ENCODE peak calls at places on chromosomes 1 and 21, in five cellular contexts. S is adrenal gland, B is NB4, X is body of pancreas, C is tibial nerve. W is an unnamed sample.

GRCh38 chr1:76465030-76465429 is 390.5 kb downstream of the ST6GALNAC3 start:
- DNase-seq in C (no peak), B (no peak), S (peak), X (no peak), W (no peak)

GRCh38 chr1:111837398-111837797 is 81.7 kb downstream of the DDX20 start:
- DNase-seq in B (no peak), C (no peak), X (no peak), S (no peak), W (no peak)

GRCh38 chr1:212916395-212917133 is 33.8 kb upstream of the VASH2 start:
- DNase-seq in B (peak), X (peak), S (peak), C (no peak), W (peak)

GRCh38 chr1:94927405-94928175 is 680 bp upstream of the CNN3 start:
- DNase-seq in B (no peak), X (peak), S (no peak), C (no peak), W (no peak)

GRCh38 chr1:16938351-16939321 is 16.9 kb downstream of the CROCC start:
- DNase-seq in C (no peak), X (no peak), S (no peak), B (no peak), W (no peak)

GRCh38 chr21:46050651-46051378 is 47.1 kb upstream of the COL6A2 start:
- DNase-seq in B (no peak), X (no peak), S (no peak), C (no peak), W (no peak)

GRCh38 chr21:42513151-42513984 is at the start of gene SLC37A1:
- DNase-seq in C (no peak), X (no peak), S (peak), B (peak), W (no peak)

GRCh38 chr1:220733090-220733569 is 15.0 kb upstream of the MTARC2 start:
- DNase-seq in B (peak), S (peak), C (peak), X (peak), W (peak)

GRCh38 chr1:230176871-230177411 is 109.9 kb downstream of the GALNT2 start:
- DNase-seq in C (peak), S (no peak), X (peak), B (peak), W (peak)

GRCh38 chr21:36642777-36643176 is 56.1 kb upstream of the SIM2 start:
- DNase-seq in B (no peak), X (no peak), S (no peak), C (no peak), W (no peak)

GRCh38 chr21:36643374-36644250 is 55.3 kb upstream of the SIM2 start:
- DNase-seq in S (no peak), C (no peak), X (no peak), B (no peak), W (no peak)

GRCh38 chr21:36646011-36646410 is 52.9 kb upstream of the SIM2 start:
- DNase-seq in X (no peak), S (no peak), B (no peak), C (no peak), W (no peak)

GRCh38 chr21:36646645-36647044 is 52.3 kb upstream of the SIM2 start:
- DNase-seq in C (no peak), S (no peak), B (no peak), X (no peak), W (no peak)

GRCh38 chr21:36647279-36648093 is 51.4 kb upstream of the SIM2 start:
- DNase-seq in S (peak), X (no peak), C (no peak), B (no peak), W (no peak)
- TF ChIP-seq POLR2A in S (no peak), X (no peak), C (no peak), B (no peak), W (no peak)

GRCh38 chr21:33080776-33081175 is 10.8 kb downstream of the OLIG1 start:
- DNase-seq in X (no peak), B (no peak), C (no peak), S (no peak), W (no peak)

GRCh38 chr21:33075596-33076195 is 5.8 kb downstream of the OLIG1 start:
- DNase-seq in S (no peak), B (no peak), X (no peak), C (no peak), W (no peak)

GRCh38 chr21:33080376-33080775 is 10.4 kb downstream of the OLIG1 start:
- DNase-seq in X (no peak), B (no peak), S (no peak), C (no peak), W (no peak)

GRCh38 chr21:33076600-33077329 is 6.8 kb downstream of the OLIG1 start:
- DNase-seq in S (no peak), B (no peak), C (no peak), X (no peak), W (no peak)

DNA sequence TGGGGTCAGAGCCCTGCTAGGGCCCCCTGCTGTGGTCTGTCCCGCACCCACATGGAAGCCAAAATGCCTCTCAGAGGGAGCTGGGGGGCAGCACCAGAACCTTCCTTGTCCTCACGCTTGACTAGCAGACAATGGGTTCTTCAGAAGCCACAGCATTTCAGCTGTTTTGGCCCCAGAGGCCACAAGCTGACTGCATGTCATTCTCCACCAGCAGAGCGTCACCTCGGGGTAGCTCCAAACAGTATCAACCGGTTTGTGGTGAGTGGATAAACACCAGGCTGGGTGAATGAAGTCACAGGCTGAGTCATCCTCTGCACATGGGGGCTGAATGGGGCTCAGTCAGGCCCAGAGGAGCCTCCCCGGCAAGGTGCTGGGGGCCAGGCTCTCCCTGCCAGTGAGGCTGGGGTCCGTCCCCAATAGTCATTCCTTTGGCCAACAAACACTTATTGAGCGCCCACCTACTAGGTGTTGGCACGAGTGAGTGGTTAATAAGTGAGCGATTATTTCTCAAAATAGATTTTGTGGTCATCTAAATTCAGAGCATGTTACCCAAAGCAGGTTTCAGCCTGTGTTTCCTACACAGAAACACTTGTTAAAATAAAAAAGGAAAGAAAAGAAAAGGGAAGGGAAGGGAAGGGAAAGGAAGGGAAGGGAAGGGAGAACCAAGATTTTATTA is 9.1 kb downstream of the OLIG1 start:
- DNase-seq in C (no peak), S (no peak), X (peak), B (peak), W (no peak)
- TF ChIP-seq CTCF in C (no peak), S (no peak), X (no peak), B (peak), W (no peak)

GRCh38 chr1:159012495-159012894 is 2.8 kb downstream of the IFI16 start:
- DNase-seq in S (peak), X (peak), C (no peak), B (peak), W (no peak)
- TF ChIP-seq POLR2A in S (peak), X (no peak), C (no peak), B (no peak), W (peak)

GRCh38 chr1:114219247-114219872 is 65.7 kb upstream of the SYT6 start:
- DNase-seq in X (no peak), C (no peak), B (peak), S (no peak), W (no peak)
- TF ChIP-seq CTCF in X (peak), C (peak), B (peak), S (no peak), W (no peak)